ENCODE peak calls at places on chromosome 10, in nine cellular contexts. Q, Z, F, M, W, H, G, T and N are unnamed samples.

GRCh38 chr10:71725998-71726672 is 6.6 kb upstream of the C10orf105 start:
- DNase-seq in Z (peak), F (no peak), H (no peak), T (no peak), W (peak), G (peak), Q (peak), M (no peak), N (peak)

GRCh38 chr10:67256984-67257383 is 331.1 kb downstream of the LRRTM3 start:
- DNase-seq in W (no peak), H (no peak), T (no peak), F (no peak), Z (no peak), M (no peak), Q (peak), G (no peak), N (no peak)

GRCh38 chr10:123945506-123945905 is 53.9 kb upstream of the CPXM2 start:
- DNase-seq in Q (peak), Z (peak), F (no peak), T (no peak), M (no peak), G (no peak), H (no peak), W (no peak), N (peak)

GRCh38 chr10:3424102-3424803 is 251.7 kb upstream of the PITRM1 start:
- DNase-seq in F (peak), Q (peak), Z (no peak), H (no peak), M (no peak), W (no peak), T (peak), G (no peak), N (no peak)

GRCh38 chr10:14560274-14560673 is 214.4 kb downstream of the FAM107B start:
- DNase-seq in T (no peak), Z (peak), F (no peak), M (no peak), W (peak), Q (peak), H (peak), G (peak), N (peak)

GRCh38 chr10:86362129-86362527 is 4.5 kb downstream of the GRID1 start:
- DNase-seq in Z (no peak), M (no peak), F (no peak), H (no peak), T (no peak), Q (no peak), W (no peak), G (no peak), N (no peak)

GRCh38 chr10:77825965-77826364 is 100.6 kb downstream of the DLG5 start:
- DNase-seq in W (no peak), T (no peak), G (no peak), M (no peak), H (no peak), Q (no peak), Z (peak), F (no peak), N (no peak)

GRCh38 chr10:13922591-13922990 is 335.8 kb downstream of the PRPF18 start:
- DNase-seq in F (no peak), T (no peak), Z (no peak), M (no peak), Q (no peak), W (no peak), H (no peak), G (no peak), N (no peak)

GRCh38 chr10:25261571-25261970 is 86.8 kb downstream of the GPR158 start:
- DNase-seq in M (no peak), F (no peak), G (no peak), Z (no peak), H (no peak), T (no peak), Q (no peak), W (no peak), N (no peak)

GRCh38 chr10:77899080-77899477 is 27.5 kb downstream of the DLG5 start:
- DNase-seq in G (no peak), H (no peak), T (no peak), W (no peak), M (no peak), Z (no peak), F (no peak), Q (peak), N (no peak)

GRCh38 chr10:6279540-6280267 is 77.0 kb downstream of the PFKFB3 start:
- DNase-seq in F (no peak), M (peak), G (no peak), Z (peak), Q (peak), T (no peak), W (no peak), H (no peak), N (peak)

GRCh38 chr10:118241229-118242137 is 100.6 kb downstream of the FAM204A start:
- DNase-seq in Z (peak), W (peak), Q (peak), M (peak), T (peak), G (peak), F (peak), H (peak), N (peak)

GRCh38 chr10:50396491-50397311 is 145.4 kb upstream of the ASAH2 start:
- DNase-seq in G (peak), W (no peak), Q (peak), M (no peak), H (no peak), F (no peak), Z (no peak), T (no peak), N (no peak)

GRCh38 chr10:1515780-1516491 is 221.4 kb downstream of the ADARB2 start:
- DNase-seq in T (no peak), F (no peak), Z (no peak), G (no peak), Q (no peak), W (no peak), H (no peak), M (no peak), N (no peak)

GRCh38 chr10:125014086-125014830 is 72.3 kb downstream of the ZRANB1 start:
- DNase-seq in G (no peak), Z (no peak), H (no peak), Q (no peak), T (no peak), M (no peak), W (no peak), F (peak), N (no peak)

GRCh38 chr10:78215645-78216044 is 182.0 kb downstream of the RPS24 start:
- DNase-seq in Q (peak), H (no peak), F (peak), T (peak), G (no peak), M (no peak), Z (no peak), W (no peak), N (no peak)

GRCh38 chr10:98676895-98677294 is 230.2 kb upstream of the HPS1 start:
- DNase-seq in G (no peak), Q (no peak), M (no peak), H (no peak), W (no peak), Z (peak), F (no peak), T (no peak), N (no peak)

GRCh38 chr10:130862122-130862521 is 449.4 kb downstream of the TCERG1L start:
- DNase-seq in F (no peak), Z (no peak), M (no peak), G (no peak), W (no peak), Q (no peak), H (no peak), T (no peak), N (no peak)

GRCh38 chr10:105973252-105973877 is 1191.1 kb downstream of the SORCS1 start:
- DNase-seq in Q (peak), Z (peak), M (no peak), W (no peak), H (no peak), G (no peak), F (no peak), T (no peak), N (peak)

GRCh38 chr10:27745719-27746363 is at the start of gene MKX:
- DNase-seq in Q (peak), W (peak), M (peak), H (peak), G (peak), Z (peak), F (peak), T (peak), N (peak)

GRCh38 chr10:42488416-42488815 is 150.0 kb downstream of the ZNF33B start:
- DNase-seq in Q (peak), G (no peak), F (no peak), T (no peak), H (no peak), W (no peak), M (no peak), Z (no peak), N (no peak)

GRCh38 chr10:51522858-51523257 is 176.5 kb downstream of the CSTF2T start:
- DNase-seq in H (no peak), Q (peak), Z (no peak), G (no peak), F (no peak), T (no peak), W (no peak), M (no peak), N (no peak)

GRCh38 chr10:15440204-15440711 is 69.2 kb upstream of the FAM171A1 start:
- DNase-seq in F (no peak), Z (no peak), G (no peak), H (no peak), W (no peak), M (no peak), Q (no peak), T (no peak), N (no peak)

GRCh38 chr10:121244791-121245190 is 353.5 kb downstream of the FGFR2 start:
- DNase-seq in Z (no peak), H (no peak), W (no peak), M (no peak), F (no peak), G (no peak), Q (no peak), T (no peak), N (no peak)

GRCh38 chr10:24642921-24643678 is 80.6 kb downstream of the ARHGAP21 start:
- DNase-seq in F (no peak), T (no peak), W (no peak), Z (peak), Q (peak), H (peak), M (no peak), G (peak), N (peak)

GRCh38 chr10:124106241-124106905 is 13.0 kb upstream of the CHST15 start:
- DNase-seq in H (no peak), T (peak), Z (no peak), Q (peak), M (no peak), F (peak), G (no peak), W (no peak), N (peak)

GRCh38 chr10:46028584-46029570 is 1.5 kb downstream of the NCOA4 start:
- DNase-seq in H (peak), G (no peak), T (no peak), Z (peak), Q (peak), F (no peak), M (no peak), W (no peak), N (peak)

GRCh38 chr10:4725917-4726606 is 99.9 kb upstream of the AKR1E2 start:
- DNase-seq in W (no peak), H (no peak), T (no peak), G (no peak), Z (no peak), M (no peak), Q (peak), F (no peak), N (no peak)

GRCh38 chr10:56745490-56745889 is 384.4 kb upstream of the ZWINT start:
- DNase-seq in H (no peak), W (no peak), Q (no peak), Z (no peak), F (no peak), T (no peak), M (no peak), G (no peak), N (no peak)